ENCODE peak calls at places on chromosomes 7 and 10, in seven cellular contexts. V is gastrocnemius medialis, W is HCT116, U is cardiac muscle cell, K is bronchial epithelial cell, Y is heart left ventricle, Z is breast epithelium. N is an unnamed sample.

GRCh38 chr7:145183069-145183468 is 347.2 kb upstream of the TPK1 start:
- DNase-seq in V (no peak), W (no peak), U (no peak), K (no peak), Y (no peak), Z (no peak), N (no peak)

GRCh38 chr7:23055582-23056178 is 41.8 kb upstream of the HYCC1 start:
- DNase-seq in V (peak; percentile 24), W (peak; percentile 64), U (peak; percentile 77), K (peak; percentile 69), Y (peak; percentile 36), Z (no peak), N (no peak)

GRCh38 chr7:151378496-151379192 is 31.2 kb downstream of the WDR86 start:
- DNase-seq in V (no peak), W (no peak), U (no peak), K (no peak), Y (no peak), Z (no peak), N (no peak)

GRCh38 chr10:51700228-51700835 is 937 bp upstream of the CSTF2T start:
- DNase-seq in V (peak; percentile 37), W (no peak), U (peak; percentile 45), K (peak; percentile 45), Y (no peak), Z (no peak), N (no peak)

GRCh38 chr10:7671121-7671520 is 4.4 kb upstream of the ITIH5 start:
- DNase-seq in V (no peak), W (no peak), U (no peak), K (peak; percentile 13), Y (no peak), Z (no peak), N (no peak)

GRCh38 chr10:3935141-3935540 is 150.1 kb upstream of the KLF6 start:
- DNase-seq in V (no peak), W (no peak), U (peak; percentile 86), K (peak; percentile 70), Y (peak; percentile 56), Z (no peak), N (no peak)

GRCh38 chr10:90822508-90822907 is 35.3 kb downstream of the HTR7 start:
- DNase-seq in V (no peak), W (no peak), U (no peak), K (no peak), Y (no peak), Z (no peak), N (no peak)

GRCh38 chr10:34598972-34599371 is 216.1 kb downstream of the PARD3 start:
- DNase-seq in V (no peak), W (no peak), U (peak; percentile 48), K (no peak), Y (no peak), Z (no peak), N (no peak)

GRCh38 chr10:106502651-106503050 is 661.9 kb downstream of the SORCS1 start:
- DNase-seq in V (no peak), W (no peak), U (no peak), K (no peak), Y (no peak), Z (no peak), N (no peak)

GRCh38 chr10:22259280-22259679 is 41.5 kb upstream of the EBLN1 start:
- DNase-seq in V (no peak), W (no peak), U (peak; percentile 60), K (no peak), Y (no peak), Z (no peak), N (no peak)
- TF ChIP-seq CTCF in V (no peak), W (no peak), U (peak; percentile 30), K (no peak), Y (no peak), Z (no peak), N (no peak)

DNA sequence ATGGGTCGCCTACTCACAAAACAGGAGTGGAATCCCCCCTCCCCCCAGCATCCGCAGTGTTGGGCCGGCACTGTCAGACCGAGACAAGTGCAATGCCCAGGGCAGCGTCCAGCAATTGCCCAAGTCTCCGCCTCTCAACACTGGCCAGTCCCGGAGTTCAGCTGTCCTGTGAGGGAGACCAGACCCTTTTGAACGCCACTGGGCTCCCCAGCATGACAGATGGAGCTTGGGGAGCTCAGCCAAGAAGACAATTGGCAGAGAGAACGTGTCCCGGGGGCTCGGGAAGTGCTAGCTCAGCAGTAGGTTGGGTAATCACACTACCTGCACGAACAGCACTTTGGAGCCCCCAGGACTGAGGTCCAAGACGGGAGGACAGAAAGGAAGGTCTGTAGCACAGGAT is 4.7 kb downstream of the COPS6 start:
- DNase-seq in V (peak; percentile 28), W (no peak), U (no peak), K (no peak), Y (no peak), Z (no peak), N (no peak)
- H3K36me3 ChIP-seq in V (no peaks in the 10 kb centered on the region), W (peaks cover 55% of the 10 kb centered on the region), U (peaks cover 79% of the 10 kb centered on the region), K (peaks cover 56% of the 10 kb centered on the region), Y (peaks cover 85% of the 10 kb centered on the region), Z (peaks cover 9% of the 10 kb centered on the region), N (peaks cover 84% of the 10 kb centered on the region)

GRCh38 chr7:118288098-118288497 is 63.6 kb downstream of the ANKRD7 start:
- DNase-seq in V (no peak), W (no peak), U (peak; percentile 5), K (no peak), Y (no peak), Z (no peak), N (no peak)
- H3K4me3 ChIP-seq in V (no peak overlapping the region), W (no peak overlapping the region), U (no peak overlapping the region), K (no peak overlapping the region), Y (no peak overlapping the region), Z (no peak overlapping the region), N (no peak overlapping the region)

GRCh38 chr10:115936926-115937755 is 335.9 kb downstream of the GFRA1 start:
- DNase-seq in V (no peak), W (no peak), U (peak; percentile 17), K (peak; percentile 4), Y (no peak), Z (no peak), N (no peak)
- TF ChIP-seq CTCF in V (no peak), W (no peak), U (no peak), K (no peak), Y (no peak), Z (no peak), N (no peak)

DNA sequence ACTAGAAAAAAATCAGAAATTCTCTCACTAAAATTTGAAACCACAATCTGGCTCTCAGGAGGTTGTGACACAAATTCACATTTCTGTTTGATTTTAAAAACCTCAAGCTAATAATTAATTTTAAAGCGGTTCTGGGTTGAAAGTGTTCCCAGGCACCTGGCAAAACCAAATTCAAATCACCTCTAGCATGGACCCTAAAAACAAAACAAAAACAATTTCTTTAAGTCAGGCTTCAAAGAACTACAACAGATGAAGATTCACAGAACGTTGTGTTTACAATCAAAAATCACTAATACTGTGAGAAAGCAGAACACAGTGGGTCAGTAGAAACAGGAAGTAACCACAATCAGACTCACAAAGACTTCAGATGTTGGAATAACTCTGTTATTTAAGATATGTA is 7.2 kb upstream of the RELN start:
- DNase-seq in V (no peak), W (no peak), U (no peak), K (no peak), Y (no peak), Z (no peak), N (no peak)
- H3K36me3 ChIP-seq in V (no peaks in the 10 kb centered on the region), W (no peaks in the 10 kb centered on the region), U (no peaks in the 10 kb centered on the region), K (no peaks in the 10 kb centered on the region), Y (no peaks in the 10 kb centered on the region), Z (no peaks in the 10 kb centered on the region), N (no peaks in the 10 kb centered on the region)

GRCh38 chr10:947051-947450 is 15.5 kb upstream of the LARP4B start:
- DNase-seq in V (no peak), W (no peak), U (no peak), K (no peak), Y (no peak), Z (no peak), N (no peak)

GRCh38 chr10:945778-946177 is 14.3 kb upstream of the LARP4B start:
- DNase-seq in V (no peak), W (no peak), U (no peak), K (no peak), Y (no peak), Z (no peak), N (no peak)

GRCh38 chr10:947881-948280 is 16.4 kb upstream of the LARP4B start:
- DNase-seq in V (no peak), W (no peak), U (no peak), K (no peak), Y (no peak), Z (no peak), N (no peak)

GRCh38 chr10:943334-944033 is 12.0 kb upstream of the LARP4B start:
- DNase-seq in V (no peak), W (no peak), U (no peak), K (no peak), Y (no peak), Z (no peak), N (no peak)

GRCh38 chr10:944034-944831 is 12.7 kb upstream of the LARP4B start:
- DNase-seq in V (peak; percentile 59), W (no peak), U (peak; percentile 26), K (peak; percentile 40), Y (peak; percentile 56), Z (no peak), N (no peak)
- H3K4me3 ChIP-seq in V (no peak overlapping the region), W (no peak overlapping the region), U (no peak overlapping the region), K (no peak overlapping the region), Y (no peak overlapping the region), Z (peak overlapping the region; percentile 18), N (no peak overlapping the region)

DNA sequence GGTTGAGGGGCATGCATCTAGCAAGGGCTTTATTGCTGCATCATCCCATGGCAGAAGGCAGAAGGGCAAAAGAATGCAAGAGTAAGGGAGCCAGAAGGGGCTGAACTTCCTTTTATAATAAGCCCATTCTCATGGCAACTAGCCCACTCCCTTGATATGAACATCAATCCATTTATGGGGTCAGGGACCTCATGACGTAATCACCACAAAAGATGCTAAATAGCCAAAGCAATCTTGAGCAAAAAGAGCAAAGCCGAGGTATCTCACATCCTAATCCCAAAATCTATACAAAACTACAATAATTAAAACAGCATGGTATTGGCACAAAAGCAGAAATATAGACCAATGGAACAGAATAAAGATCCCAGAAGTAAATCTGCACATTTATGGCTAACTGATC is 499.9 kb downstream of the ATRNL1 start:
- DNase-seq in V (no peak), W (no peak), U (no peak), K (no peak), Y (no peak), Z (no peak), N (no peak)
- TF ChIP-seq CTCF in V (no peak), W (no peak), U (no peak), K (no peak), Y (no peak), Z (no peak), N (no peak)